ENCODE peak calls at places on chromosomes 11 and 22, in seven cellular contexts. S is choroid plexus epithelial cell, Z is colonic mucosa, G is GM20000, A is fibroblast of lung, R is WTC11, V is chondrocyte. H is an unnamed sample.

GRCh38 chr22:17974703-17975372 is 49.5 kb downstream of the MICAL3 start:
- DNase-seq in S (no peak), Z (no peak), G (peak; percentile 63), A (no peak), R (no peak), V (no peak), H (no peak)

GRCh38 chr11:35927067-35927466 is 16.8 kb upstream of the LDLRAD3 start:
- DNase-seq in S (no peak), Z (no peak), G (no peak), A (peak; percentile 11), R (no peak), V (no peak), H (no peak)

GRCh38 chr11:115645631-115646271 is 141.5 kb upstream of the CADM1 start:
- DNase-seq in S (no peak), Z (no peak), G (no peak), A (no peak), R (peak; percentile 87), V (no peak), H (peak; percentile 89)

GRCh38 chr22:44407404-44408226 is 90.4 kb downstream of the RTL6 start:
- DNase-seq in S (no peak), Z (no peak), G (no peak), A (peak; percentile 58), R (no peak), V (peak; percentile 68), H (no peak)

GRCh38 chr22:23522642-23523251 is 57.3 kb downstream of the IGLL1 start:
- DNase-seq in S (peak; percentile 28), Z (no peak), G (no peak), A (peak; percentile 6), R (no peak), V (peak; percentile 43), H (no peak)

GRCh38 chr22:35894464-35894878 is 134.2 kb downstream of the RBFOX2 start:
- DNase-seq in S (peak; percentile 57), Z (no peak), G (no peak), A (no peak), R (no peak), V (no peak), H (peak; percentile 28)

GRCh38 chr11:16191212-16191851 is 165.0 kb downstream of the SOX6 start:
- DNase-seq in S (no peak), Z (no peak), G (peak; percentile 6), A (no peak), R (no peak), V (no peak), H (no peak)

GRCh38 chr11:120718171-120718570 is 206.6 kb downstream of the GRIK4 start:
- DNase-seq in S (no peak), Z (no peak), G (no peak), A (no peak), R (no peak), V (no peak), H (no peak)

GRCh38 chr11:122330466-122330865 is 214.5 kb upstream of the BLID start:
- DNase-seq in S (no peak), Z (no peak), G (no peak), A (no peak), R (no peak), V (no peak), H (no peak)

GRCh38 chr22:29733362-29734322 is 13.8 kb downstream of the CABP7 start:
- DNase-seq in S (no peak), Z (peak; percentile 39), G (no peak), A (no peak), R (no peak), V (no peak), H (no peak)

GRCh38 chr22:17990942-17991341 is 33.4 kb downstream of the MICAL3 start:
- DNase-seq in S (no peak), Z (no peak), G (no peak), A (no peak), R (no peak), V (no peak), H (no peak)

GRCh38 chr22:23533328-23533762 is 46.7 kb downstream of the IGLL1 start:
- DNase-seq in S (peak; percentile 62), Z (no peak), G (no peak), A (peak; percentile 19), R (peak; percentile 83), V (peak; percentile 62), H (peak; percentile 79)

GRCh38 chr11:32426819-32427615 is 8.3 kb downstream of the WT1 start:
- DNase-seq in S (no peak), Z (no peak), G (peak; percentile 18), A (no peak), R (peak; percentile 65), V (no peak), H (peak; percentile 35)

GRCh38 chr22:44254811-44255210 is 57.9 kb downstream of the SHISAL1 start:
- DNase-seq in S (no peak), Z (no peak), G (no peak), A (no peak), R (no peak), V (no peak), H (no peak)

GRCh38 chr22:23315341-23315917 is 135.1 kb downstream of the BCR start:
- DNase-seq in S (peak; percentile 85), Z (peak; percentile 60), G (peak; percentile 65), A (peak; percentile 71), R (peak; percentile 83), V (no peak), H (peak; percentile 73)

GRCh38 chr22:22210375-22210774 is 34.2 kb upstream of the VPREB1 start:
- DNase-seq in S (peak; percentile 58), Z (no peak), G (peak; percentile 72), A (peak; percentile 89), R (no peak), V (no peak), H (no peak)

GRCh38 chr22:24725736-24726135 is 48.8 kb downstream of the PIWIL3 start:
- DNase-seq in S (peak; percentile 20), Z (no peak), G (no peak), A (no peak), R (no peak), V (no peak), H (no peak)

GRCh38 chr11:73680687-73681086 is 34.3 kb downstream of the PLEKHB1 start:
- DNase-seq in S (peak; percentile 48), Z (no peak), G (no peak), A (no peak), R (no peak), V (no peak), H (no peak)

GRCh38 chr22:21015051-21016006 is at the start of gene P2RX6:
- DNase-seq in S (peak; percentile 25), Z (no peak), G (no peak), A (peak; percentile 39), R (no peak), V (no peak), H (peak; percentile 75)

GRCh38 chr11:108142304-108142703 is 20.9 kb downstream of the ACAT1 start:
- DNase-seq in S (no peak), Z (no peak), G (no peak), A (no peak), R (no peak), V (no peak), H (no peak)

GRCh38 chr11:120337896-120338840 is 2.0 kb downstream of the ARHGEF12 start:
- DNase-seq in S (peak; percentile 60), Z (no peak), G (no peak), A (no peak), R (no peak), V (no peak), H (no peak)

GRCh38 chr11:57567512-57568329 is at the start of gene UBE2L6:
- DNase-seq in S (peak; percentile 30), Z (peak; percentile 74), G (peak; percentile 85), A (peak; percentile 30), R (peak; percentile 91), V (no peak), H (peak; percentile 92)

GRCh38 chr22:49380095-49380827 is 447.4 kb downstream of the BRD1 start:
- DNase-seq in S (no peak), Z (no peak), G (no peak), A (no peak), R (no peak), V (peak; percentile 19), H (no peak)

GRCh38 chr11:97722065-97722464 is 1298.7 kb upstream of the CNTN5 start:
- DNase-seq in S (peak; percentile 97), Z (no peak), G (no peak), A (peak; percentile 92), R (no peak), V (no peak), H (no peak)

GRCh38 chr11:97722721-97723120 is 1298.0 kb upstream of the CNTN5 start:
- DNase-seq in S (peak; percentile 34), Z (no peak), G (no peak), A (peak; percentile 24), R (peak; percentile 18), V (no peak), H (no peak)

GRCh38 chr11:97717922-97718321 is 1302.8 kb upstream of the CNTN5 start:
- DNase-seq in S (no peak), Z (no peak), G (no peak), A (no peak), R (no peak), V (no peak), H (peak; percentile 18)
- TF ChIP-seq CTCF in S (no peak), Z (no peak), G (no peak), A (no peak), R (no peak), V (no peak), H (no peak)

DNA sequence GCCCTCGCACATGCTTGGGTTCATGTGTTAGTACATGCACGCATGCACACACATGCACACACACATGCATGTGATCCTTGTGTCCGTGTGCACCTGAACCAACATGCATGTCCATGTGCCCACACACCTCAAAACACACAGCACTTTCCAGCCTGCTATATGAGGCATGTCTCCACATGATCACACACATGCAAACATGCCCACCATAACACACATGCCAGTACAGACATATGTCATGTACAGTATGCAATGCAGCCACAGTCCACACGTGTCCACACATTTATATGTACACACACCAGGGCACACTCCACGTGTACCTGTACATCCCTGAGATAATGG is 40.8 kb downstream of the RNF141 start:
- DNase-seq in S (no peak), Z (peak; percentile 10), G (no peak), A (no peak), R (no peak), V (no peak), H (no peak)
- TF ChIP-seq CTCF in S (no peak), Z (no peak), G (no peak), A (no peak), R (no peak), V (no peak), H (no peak)

GRCh38 chr22:41625577-41625976 is 4.5 kb downstream of the XRCC6 start:
- DNase-seq in S (no peak), Z (no peak), G (no peak), A (no peak), R (no peak), V (no peak), H (no peak)

GRCh38 chr22:41620646-41621098 is at the start of gene DESI1:
- DNase-seq in S (no peak), Z (no peak), G (no peak), A (peak; percentile 14), R (no peak), V (no peak), H (no peak)

GRCh38 chr22:41621911-41622179 is 750 bp downstream of the XRCC6 start:
- DNase-seq in S (no peak), Z (no peak), G (no peak), A (no peak), R (no peak), V (no peak), H (no peak)

GRCh38 chr22:41621099-41621910 is at the start of gene XRCC6:
- DNase-seq in S (peak; percentile 100), Z (peak; percentile 100), G (peak; percentile 100), A (peak; percentile 99), R (peak; percentile 100), V (peak; percentile 100), H (peak; percentile 100)

GRCh38 chr22:41619979-41620645 is 731 bp downstream of the DESI1 start:
- DNase-seq in S (no peak), Z (peak; percentile 60), G (no peak), A (no peak), R (peak; percentile 54), V (no peak), H (peak; percentile 57)
- TF ChIP-seq CTCF in S (peak; percentile 10), Z (no peak), G (no peak), A (no peak), R (no peak), V (no peak), H (peak; percentile 9)

GRCh38 chr11:10303558-10304363 is 1.1 kb upstream of the ADM start:
- DNase-seq in S (peak; percentile 65), Z (peak; percentile 71), G (peak; percentile 41), A (peak; percentile 41), R (peak; percentile 45), V (no peak), H (no peak)
- TF ChIP-seq CTCF in S (no peak), Z (no peak), G (no peak), A (no peak), R (no peak), V (no peak), H (no peak)